ENCODE peak calls at places on chromosome 14, in four cellular contexts. U, B, H and K are unnamed samples.

GRCh38 chr14:82757775-82758174 is 1224.1 kb upstream of the SEL1L start:
- DNase-seq in U (no peak), B (no peak), H (no peak), K (no peak)

GRCh38 chr14:49933128-49933527 is 40.2 kb downstream of the ARF6 start:
- DNase-seq in U (no peak), B (no peak), H (no peak), K (no peak)

GRCh38 chr14:103126873-103127304 is 3.6 kb downstream of the TNFAIP2 start:
- DNase-seq in U (no peak), B (no peak), H (no peak), K (no peak)

GRCh38 chr14:97402279-97402678 is 605.1 kb downstream of the VRK1 start:
- DNase-seq in U (no peak), B (no peak), H (no peak), K (no peak)

GRCh38 chr14:72451081-72451972 is 442.6 kb downstream of the DPF3 start:
- DNase-seq in U (no peak), B (peak; percentile 13), H (no peak), K (no peak)

GRCh38 chr14:77682158-77682553 is 25.7 kb downstream of the ALKBH1 start:
- DNase-seq in U (peak; percentile 44), B (no peak), H (no peak), K (no peak)

GRCh38 chr14:24481622-24482324 is 26.3 kb downstream of the CMA1 start:
- DNase-seq in U (peak; percentile 20), B (peak; percentile 14), H (no peak), K (peak; percentile 37)

GRCh38 chr14:101882141-101882935 is 82.0 kb upstream of the DYNC1H1 start:
- DNase-seq in U (no peak), B (no peak), H (no peak), K (no peak)

GRCh38 chr14:96940009-96940408 is 142.8 kb downstream of the VRK1 start:
- DNase-seq in U (no peak), B (no peak), H (no peak), K (no peak)

GRCh38 chr14:59278111-59278510 is 89.6 kb downstream of the DAAM1 start:
- DNase-seq in U (peak; percentile 87), B (no peak), H (no peak), K (no peak)

GRCh38 chr14:56005580-56006053 is 112.6 kb upstream of the PELI2 start:
- DNase-seq in U (no peak), B (no peak), H (no peak), K (no peak)

GRCh38 chr14:75022655-75023054 is 19.9 kb downstream of the EIF2B2 start:
- DNase-seq in U (no peak), B (no peak), H (no peak), K (no peak)

GRCh38 chr14:76986261-76986565 is 42.3 kb downstream of the IRF2BPL start:
- DNase-seq in U (no peak), B (no peak), H (no peak), K (no peak)

GRCh38 chr14:68144051-68144681 is 324.6 kb downstream of the RAD51B start:
- DNase-seq in U (no peak), B (no peak), H (no peak), K (no peak)

GRCh38 chr14:94066089-94066676 is 14.8 kb downstream of the DDX24 start:
- DNase-seq in U (no peak), B (no peak), H (no peak), K (no peak)

GRCh38 chr14:32006267-32007110 is 70.6 kb upstream of the ARHGAP5 start:
- DNase-seq in U (no peak), B (no peak), H (no peak), K (no peak)

GRCh38 chr14:36524874-36525745 is 5.1 kb upstream of the NKX2-1 start:
- DNase-seq in U (no peak), B (no peak), H (no peak), K (no peak)

GRCh38 chr14:100582496-100583165 is 4.6 kb downstream of the BEGAIN start:
- DNase-seq in U (no peak), B (no peak), H (no peak), K (no peak)

GRCh38 chr14:73723799-73724621 is 9.8 kb upstream of the PNMA1 start:
- DNase-seq in U (peak; percentile 97), B (no peak), H (no peak), K (no peak)

GRCh38 chr14:105912641-105913180 is 386.3 kb downstream of the TMEM121 start:
- DNase-seq in U (no peak), B (no peak), H (no peak), K (no peak)

GRCh38 chr14:104933721-104934379 is 9.2 kb downstream of the PLD4 start:
- DNase-seq in U (no peak), B (no peak), H (no peak), K (no peak)

GRCh38 chr14:73795974-73796373 is 55.7 kb upstream of the PTGR2 start:
- DNase-seq in U (peak; percentile 68), B (no peak), H (no peak), K (no peak)

GRCh38 chr14:68748691-68749090 is 44.2 kb downstream of the ZFP36L1 start:
- DNase-seq in U (no peak), B (no peak), H (no peak), K (no peak)